ENCODE peak calls at places on chromosomes 16 and 17, in ten cellular contexts. M is psoas muscle, N is B cell, Z is fibroblast of mammary gland, J is RWPE1, V is stomach, O is heart left ventricle, U is glutamatergic neuron, Y is right atrium auricular region, D is fibroblast of pulmonary artery. C is an unnamed sample.

GRCh38 chr16:19524866-19525723 is 1.4 kb downstream of the CCP110 start:
- DNase-seq in N (no peak), O (no peak), U (no peak), V (no peak), D (no peak), J (peak; percentile 32), M (no peak), Y (no peak), Z (no peak), C (no peak)

GRCh38 chr17:30274887-30275286 is 16.9 kb downstream of the BLMH start:
- DNase-seq in J (no peak), Z (peak; percentile 6), O (no peak), Y (no peak), D (no peak), N (no peak), M (no peak), V (no peak), U (no peak), C (no peak)

GRCh38 chr17:31469959-31470358 is 78.5 kb downstream of the RAB11FIP4 start:
- DNase-seq in D (no peak), O (no peak), N (no peak), U (no peak), V (no peak), Y (no peak), Z (no peak), J (no peak), M (no peak), C (no peak)

GRCh38 chr17:47839899-47840741 is 953 bp downstream of the SCRN2 start:
- DNase-seq in U (no peak), M (no peak), Z (no peak), Y (no peak), D (no peak), J (no peak), V (no peak), O (peak; percentile 37), N (no peak), C (no peak)

GRCh38 chr16:55257971-55258613 is 65.9 kb upstream of the IRX6 start:
- DNase-seq in J (peak; percentile 48), O (peak; percentile 26), D (peak; percentile 50), M (peak; percentile 77), Y (peak; percentile 65), V (peak; percentile 60), N (no peak), Z (peak; percentile 50), U (peak; percentile 75), C (no peak)

GRCh38 chr16:49564577-49565224 is 191.1 kb downstream of the C16orf78 start:
- DNase-seq in D (no peak), Y (no peak), N (no peak), V (no peak), J (no peak), Z (no peak), M (no peak), U (no peak), O (no peak), C (no peak)

GRCh38 chr17:71180801-71181385 is 939.9 kb upstream of the SOX9 start:
- DNase-seq in Z (peak; percentile 60), N (no peak), D (peak; percentile 63), O (no peak), M (no peak), V (no peak), U (no peak), J (no peak), Y (no peak), C (peak; percentile 71)

GRCh38 chr16:58269526-58269925 is 25.3 kb downstream of the PRSS54 start:
- DNase-seq in Y (no peak), M (no peak), Z (peak; percentile 1), J (no peak), N (no peak), O (no peak), U (no peak), D (no peak), V (no peak), C (no peak)

GRCh38 chr16:87176735-87177134 is 140.5 kb downstream of the C16orf95 start:
- DNase-seq in Z (no peak), D (no peak), J (no peak), O (no peak), V (no peak), M (peak; percentile 23), U (no peak), Y (no peak), N (no peak), C (no peak)

GRCh38 chr16:736936-737481 is 3.8 kb downstream of the CIAO3 start:
- DNase-seq in V (no peak), Z (no peak), O (no peak), M (no peak), U (no peak), N (no peak), J (no peak), Y (no peak), D (no peak), C (no peak)

GRCh38 chr16:89358030-89359005 is 132.0 kb downstream of the ANKRD11 start:
- DNase-seq in N (no peak), O (no peak), Z (no peak), V (no peak), D (no peak), Y (no peak), U (no peak), M (peak; percentile 50), J (no peak), C (no peak)

GRCh38 chr17:6209829-6210228 is 139.7 kb downstream of the WSCD1 start:
- DNase-seq in Z (no peak), U (no peak), O (no peak), D (no peak), V (no peak), M (no peak), Y (no peak), J (no peak), N (no peak), C (no peak)

DNA sequence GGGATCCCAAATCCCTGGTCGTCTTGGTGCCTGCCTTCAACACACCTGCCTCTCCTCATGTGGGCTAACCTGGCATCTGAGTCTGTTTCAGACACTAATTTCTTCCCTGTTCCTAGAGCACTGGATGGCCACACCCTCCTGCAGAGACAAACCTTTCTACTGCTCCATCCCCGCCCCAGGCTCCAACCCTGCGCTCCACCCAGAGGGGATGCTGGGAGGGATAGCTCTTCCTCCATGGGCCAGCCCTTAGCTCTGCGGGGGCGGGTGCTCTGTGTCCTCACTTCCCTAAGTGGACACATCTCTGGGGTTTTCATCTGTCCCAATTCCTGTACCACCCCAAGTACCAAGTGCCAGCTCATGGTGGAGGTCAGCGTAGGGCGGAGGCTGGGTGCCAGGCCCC is 11.0 kb upstream of the CRISPLD2 start:
- DNase-seq in M (no peak), U (no peak), O (peak; percentile 10), D (no peak), Y (no peak), J (no peak), Z (no peak), V (no peak), N (no peak), C (no peak)
- TF ChIP-seq CTCF in M (no peak), U (no peak), O (no peak), D (no peak), Y (no peak), J (no peak), Z (no peak), V (no peak), N (no peak), C (no peak)

DNA sequence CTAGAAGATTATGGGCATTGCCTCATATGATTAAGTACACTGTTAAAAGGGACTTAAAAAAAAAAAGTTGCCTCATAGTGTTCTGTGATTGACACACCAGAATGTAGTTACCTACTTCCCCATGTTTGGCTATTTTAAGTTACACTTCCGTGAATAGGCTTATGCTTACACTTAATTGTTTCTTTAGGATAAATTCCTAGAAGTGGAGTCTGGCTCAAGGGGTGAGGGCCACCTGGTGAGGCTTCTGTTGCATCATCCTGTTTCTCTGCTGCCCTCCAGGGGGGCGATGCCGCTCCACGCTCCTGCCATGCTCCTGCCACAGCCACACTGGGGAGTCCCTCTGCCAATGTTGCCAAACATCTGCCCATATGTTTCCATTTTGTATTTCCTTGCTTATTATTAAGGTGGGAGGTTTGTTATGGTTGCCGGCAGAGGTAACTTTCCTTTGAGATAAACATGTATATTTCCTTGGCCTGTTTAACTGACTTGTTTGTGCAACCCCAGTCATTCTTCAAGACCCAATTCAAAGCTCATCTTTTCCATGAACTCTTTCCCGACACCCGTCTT is 73.1 kb downstream of the KSR1 start:
- DNase-seq in Y (no peak), O (no peak), D (peak; percentile 72), U (no peak), Z (no peak), N (no peak), J (no peak), M (no peak), V (no peak), C (no peak)
- TF ChIP-seq CTCF in Y (no peak), O (no peak), D (no peak), U (no peak), Z (no peak), N (no peak), J (no peak), M (peak; percentile 6), V (no peak), C (peak; percentile 8)

GRCh38 chr17:77010667-77011066 is 130.1 kb upstream of the SEC14L1 start:
- DNase-seq in O (no peak), Z (no peak), D (no peak), J (no peak), V (no peak), N (no peak), Y (no peak), M (no peak), U (no peak), C (no peak)

GRCh38 chr17:77009877-77010276 is 130.9 kb upstream of the SEC14L1 start:
- DNase-seq in V (no peak), N (no peak), M (no peak), J (no peak), U (no peak), O (no peak), D (no peak), Z (no peak), Y (no peak), C (no peak)

DNA sequence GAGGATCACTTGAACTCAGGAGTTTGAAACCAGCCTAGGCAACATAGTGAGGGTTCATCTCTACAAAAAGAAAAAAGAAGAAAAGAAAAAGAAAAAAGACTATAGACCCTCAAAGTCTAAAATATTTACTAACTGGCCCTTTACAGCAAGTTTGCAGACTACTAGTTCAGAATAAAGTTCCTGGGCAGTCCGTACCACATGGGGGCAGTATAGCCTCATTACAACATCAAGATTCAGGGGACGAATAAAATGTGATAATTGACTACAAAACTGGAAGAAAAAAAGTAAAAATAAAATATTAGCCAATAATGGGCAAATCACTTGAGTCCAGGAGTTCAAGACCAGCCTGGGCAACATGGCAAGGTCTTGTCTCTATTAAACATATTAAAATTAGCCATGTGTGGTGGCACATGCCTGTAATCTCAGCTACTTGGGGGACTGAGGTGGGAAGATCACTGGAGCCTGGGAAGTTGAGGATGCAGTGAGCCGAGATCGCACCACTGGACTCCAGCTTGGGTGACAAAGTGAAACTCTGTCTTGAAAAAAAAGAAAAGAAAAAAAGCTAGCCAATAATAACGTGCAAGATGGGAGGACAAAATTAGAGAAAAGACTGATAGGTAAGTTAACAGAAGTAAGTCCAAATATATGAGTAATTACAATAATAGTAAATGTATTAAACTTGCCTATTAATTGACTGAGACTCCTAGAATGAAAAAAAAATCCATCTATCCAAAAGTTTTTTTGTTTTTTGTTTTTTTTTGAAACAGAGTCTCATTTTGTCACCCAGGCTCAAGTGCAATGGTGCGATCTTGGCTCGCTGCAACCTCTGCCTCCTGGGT is 129.4 kb upstream of the SEC14L1 start:
- DNase-seq in M (no peak), V (peak; percentile 50), J (peak; percentile 16), Z (peak; percentile 52), O (no peak), D (peak; percentile 70), N (no peak), U (peak; percentile 67), Y (no peak), C (peak; percentile 44)
- TF ChIP-seq CTCF in M (no peak), V (peak; percentile 47), J (peak; percentile 71), Z (peak; percentile 77), O (peak; percentile 47), D (peak; percentile 77), N (peak; percentile 56), U (peak; percentile 73), Y (no peak), C (peak; percentile 87)

GRCh38 chr16:74304164-74304834 is 7.7 kb downstream of the PSMD7 start:
- DNase-seq in M (no peak), N (no peak), J (peak; percentile 16), V (no peak), O (no peak), D (peak; percentile 29), U (no peak), Z (peak; percentile 23), Y (no peak), C (no peak)
- TF ChIP-seq CTCF in M (peak; percentile 12), N (no peak), J (peak; percentile 43), V (no peak), O (peak; percentile 29), D (peak; percentile 45), U (peak; percentile 38), Z (peak; percentile 43), Y (no peak), C (peak; percentile 75)

C was measured in HFFc6.